ENCODE peak calls at places on chromosomes 6 and 20, in nine cellular contexts. J is stimulated activated CD8-positive, alpha-beta memory T cell treated with anti-CD3 and anti-CD28 coated beads, Interleukin-4, amount 100 ng/mL, for 4 hours; W is nucleus accumbens; T is A549; R is CD8-positive, alpha-beta T cell; U is fibroblast of mammary gland; V is tibial artery; H is mesenteric fat pad; K is endodermal cell. M is an unnamed sample.

GRCh38 chr6:47203266-47203967 is 106.3 kb downstream of the TNFRSF21 start:
- DNase-seq in J (no peak), W (no peak), T (no peak), R (no peak), U (no peak), V (no peak), H (no peak), K (no peak), M (no peak)

GRCh38 chr6:75107913-75108312 is 97.9 kb downstream of the COL12A1 start:
- DNase-seq in J (no peak), W (no peak), T (no peak), R (no peak), U (no peak), V (no peak), H (no peak), K (no peak), M (no peak)

GRCh38 chr6:12431023-12431422 is 140.9 kb downstream of the EDN1 start:
- DNase-seq in J (no peak), W (no peak), T (no peak), R (no peak), U (no peak), V (no peak), H (no peak), K (no peak), M (no peak)

GRCh38 chr6:34315256-34315655 is 66.5 kb upstream of the SMIM29 start:
- DNase-seq in J (no peak), W (no peak), T (no peak), R (no peak), U (no peak), V (no peak), H (no peak), K (no peak), M (no peak)

GRCh38 chr6:134379086-134379485 is 61.2 kb upstream of the SGK1 start:
- DNase-seq in J (no peak), W (no peak), T (no peak), R (no peak), U (no peak), V (no peak), H (no peak), K (peak), M (no peak)

GRCh38 chr20:33443512-33444239 is at the start of gene SNTA1:
- DNase-seq in J (peak), W (peak), T (peak), R (peak), U (peak), V (peak), H (peak), K (peak), M (peak)

GRCh38 chr20:39910536-39910935 is 778.5 kb downstream of the MAFB start:
- DNase-seq in J (no peak), W (no peak), T (no peak), R (no peak), U (no peak), V (peak), H (no peak), K (no peak), M (no peak)

GRCh38 chr6:92756912-92757311 is 662.4 kb downstream of the EPHA7 start:
- DNase-seq in J (no peak), W (no peak), T (no peak), R (no peak), U (peak), V (no peak), H (no peak), K (no peak), M (no peak)

GRCh38 chr6:159053781-159054398 is 9.1 kb upstream of the TAGAP start:
- DNase-seq in J (no peak), W (no peak), T (no peak), R (no peak), U (no peak), V (no peak), H (no peak), K (no peak), M (no peak)

GRCh38 chr6:117448732-117449131 is 23.0 kb upstream of the ROS1 start:
- DNase-seq in J (no peak), W (no peak), T (peak), R (no peak), U (peak), V (no peak), H (no peak), K (no peak), M (no peak)

GRCh38 chr6:142787422-142787821 is 157.6 kb downstream of the HIVEP2 start:
- DNase-seq in J (no peak), W (no peak), T (no peak), R (no peak), U (no peak), V (no peak), H (no peak), K (no peak), M (no peak)

GRCh38 chr6:43076093-43076927 is at the start of gene PTK7:
- DNase-seq in J (no peak), W (peak), T (peak), R (no peak), U (peak), V (no peak), H (no peak), K (peak), M (peak)

GRCh38 chr20:53216856-53217576 is 244.9 kb downstream of the TSHZ2 start:
- DNase-seq in J (peak), W (peak), T (peak), R (peak), U (peak), V (peak), H (peak), K (peak), M (peak)

GRCh38 chr6:90238663-90239542 is 57.7 kb downstream of the BACH2 start:
- DNase-seq in J (no peak), W (no peak), T (no peak), R (no peak), U (no peak), V (no peak), H (no peak), K (no peak), M (no peak)

GRCh38 chr20:39983655-39984054 is 705.4 kb downstream of the MAFB start:
- DNase-seq in J (no peak), W (no peak), T (no peak), R (no peak), U (no peak), V (no peak), H (no peak), K (no peak), M (no peak)

M was measured in posterior cingulate gyrus.